ENCODE peak calls at places on chromosomes 16 and 17, in seven cellular contexts. Q is neuronal stem cell, D is colonic mucosa, J is neural progenitor cell, L is GM23248, Y is ovary, V is uterus. F is an unnamed sample.

GRCh38 chr16:75198135-75198600 is 8.8 kb downstream of the CTRB2 start:
- DNase-seq in L (peak; percentile 67), D (no peak), J (no peak), Q (no peak), V (no peak), Y (peak; percentile 2), F (no peak)

GRCh38 chr16:86794216-86794864 is 216.0 kb downstream of the FOXL1 start:
- DNase-seq in L (no peak), Q (no peak), D (no peak), Y (no peak), J (no peak), V (no peak), F (no peak)

GRCh38 chr17:43750154-43750553 is 8.4 kb downstream of the SOST start:
- DNase-seq in Y (no peak), L (no peak), J (no peak), D (no peak), V (no peak), Q (no peak), F (no peak)

GRCh38 chr17:58369214-58370031 is 17.4 kb upstream of the SUPT4H1 start:
- DNase-seq in Y (no peak), V (no peak), J (no peak), Q (no peak), D (peak; percentile 66), L (no peak), F (no peak)

GRCh38 chr17:80017226-80018010 is 18.3 kb downstream of the TBC1D16 start:
- DNase-seq in D (no peak), V (no peak), L (no peak), Y (no peak), J (no peak), Q (no peak), F (no peak)

GRCh38 chr17:57989011-57989345 is 924 bp upstream of the VEZF1 start:
- DNase-seq in Y (peak; percentile 50), L (peak; percentile 56), Q (no peak), J (peak; percentile 34), V (no peak), D (peak; percentile 44), F (no peak)

GRCh38 chr16:72286936-72287620 is 115.1 kb upstream of the PMFBP1 start:
- DNase-seq in J (no peak), Q (no peak), Y (no peak), L (no peak), V (no peak), D (no peak), F (no peak)

GRCh38 chr17:41417576-41418015 is 6.8 kb downstream of the KRT37 start:
- DNase-seq in V (no peak), Y (no peak), Q (no peak), J (peak; percentile 35), D (no peak), L (no peak), F (no peak)

GRCh38 chr17:40121191-40121885 is 433 bp upstream of the MSL1 start:
- DNase-seq in Y (peak; percentile 68), D (peak; percentile 60), L (peak; percentile 74), Q (no peak), J (peak; percentile 51), V (peak; percentile 65), F (peak; percentile 11)

GRCh38 chr17:79412110-79412509 is 198.7 kb downstream of the RBFOX3 start:
- DNase-seq in L (no peak), V (no peak), D (no peak), J (no peak), Q (no peak), Y (no peak), F (no peak)

DNA sequence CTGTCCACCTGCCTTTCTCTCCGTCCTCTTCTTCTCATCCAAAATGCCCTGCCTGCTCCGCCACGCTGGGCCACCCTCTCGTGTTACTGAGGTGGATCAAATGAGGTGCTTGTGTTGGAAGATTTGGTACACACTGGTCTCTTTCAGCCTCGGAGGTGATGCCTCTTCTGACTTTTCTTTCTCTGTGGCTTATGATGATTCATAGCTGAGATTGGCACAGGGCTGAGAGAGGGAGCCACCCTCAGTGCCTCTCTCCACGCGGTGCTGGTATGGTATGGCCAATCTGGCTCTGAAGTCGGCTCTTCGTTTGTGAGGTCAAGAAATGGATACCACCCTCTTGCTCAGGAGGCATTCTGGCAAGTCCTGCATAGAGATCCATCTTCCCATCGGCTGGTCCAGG is 82.4 kb downstream of the PLCG2 start:
- DNase-seq in J (no peak), V (no peak), L (peak; percentile 3), Y (no peak), Q (no peak), D (no peak), F (no peak)
- H3K36me3 ChIP-seq in J (no peaks in the 10 kb centered on the region), V (no peaks in the 10 kb centered on the region), L (no peaks in the 10 kb centered on the region), Y (no peaks in the 10 kb centered on the region), Q (no peaks in the 10 kb centered on the region), D (no peaks in the 10 kb centered on the region), F (no peaks in the 10 kb centered on the region)

DNA sequence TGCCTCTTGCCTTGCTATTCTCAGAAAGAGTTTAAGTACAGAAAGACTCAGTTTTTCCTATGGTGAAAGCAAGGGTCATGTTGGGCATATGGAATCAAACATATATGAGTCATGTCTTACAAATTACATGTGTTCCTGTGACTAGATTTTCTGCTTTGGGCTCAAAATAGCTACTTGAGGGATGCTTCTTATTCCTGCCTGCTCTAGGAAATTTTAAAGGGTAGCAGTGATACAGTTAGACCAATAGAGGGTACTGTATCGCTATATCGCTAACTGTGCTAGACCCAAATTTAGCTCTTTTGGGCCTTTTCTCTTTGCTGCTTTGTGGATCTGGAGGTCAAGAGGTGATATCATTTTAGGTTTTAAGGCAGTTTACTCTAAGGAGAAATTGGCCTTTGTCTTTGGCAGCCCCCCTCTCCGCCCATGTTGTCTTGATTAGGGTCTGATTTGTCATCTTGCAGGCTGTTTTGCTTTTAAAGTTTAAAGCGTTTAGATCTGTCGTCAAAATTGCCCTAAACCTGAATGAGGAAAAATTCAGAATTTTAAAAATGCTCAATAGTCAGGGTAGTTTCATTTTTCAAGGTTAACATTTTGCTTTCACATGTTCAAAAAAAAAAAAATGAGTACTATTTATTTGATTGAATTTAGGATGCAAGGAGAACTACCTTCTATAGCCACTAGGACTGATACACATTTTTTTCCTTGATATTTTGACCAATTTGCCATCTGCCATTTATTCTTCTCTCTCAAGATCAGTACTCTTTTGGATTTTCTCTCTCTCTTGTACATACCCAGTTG is 8.8 kb downstream of the NFATC3 start:
- DNase-seq in L (peak; percentile 77), V (no peak), Q (no peak), Y (no peak), J (peak; percentile 32), D (no peak), F (no peak)
- H3K4me1 ChIP-seq in L (peaks cover 27% of the 10 kb centered on the region), V (no peaks in the 10 kb centered on the region), Q (no peaks in the 10 kb centered on the region), Y (no peaks in the 10 kb centered on the region), J (peaks cover 4% of the 10 kb centered on the region), D (no peaks in the 10 kb centered on the region), F (peaks cover 51% of the 10 kb centered on the region)

DNA sequence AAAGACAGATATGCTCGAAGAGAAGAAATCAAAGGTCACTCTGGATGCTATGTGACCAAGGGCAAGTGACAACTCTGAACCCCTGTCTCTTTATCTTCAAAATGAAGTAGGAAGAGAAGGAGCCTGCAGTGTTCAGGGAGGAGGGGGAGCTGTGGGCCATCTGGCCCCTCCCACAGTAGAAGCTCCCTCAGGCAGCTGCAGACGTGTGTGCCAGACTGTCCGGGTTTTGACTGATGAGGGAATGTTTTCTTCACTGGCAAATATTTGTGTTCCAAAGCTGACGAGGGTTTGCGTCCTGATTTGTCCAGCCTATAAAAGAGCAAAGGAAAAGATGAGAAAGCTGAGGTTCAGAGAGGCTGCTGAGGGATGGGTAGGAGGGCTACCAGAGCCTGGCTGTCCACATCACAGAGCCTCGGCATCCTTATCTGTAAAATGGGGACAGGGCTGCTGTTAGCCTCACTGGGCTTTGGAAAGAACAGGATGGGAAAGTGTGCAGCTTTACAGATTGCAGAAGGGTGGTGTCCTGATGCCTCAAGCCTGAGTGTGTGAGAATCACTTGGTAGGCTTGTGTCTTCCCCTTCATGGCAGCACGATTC is 1.8 kb upstream of the GINS2 start:
- DNase-seq in Y (no peak), Q (no peak), L (no peak), D (no peak), V (no peak), J (no peak), F (no peak)
- H3K36me3 ChIP-seq in Y (no peaks in the 10 kb centered on the region), Q (no peaks in the 10 kb centered on the region), L (no peaks in the 10 kb centered on the region), D (no peaks in the 10 kb centered on the region), V (no peaks in the 10 kb centered on the region), J (no peaks in the 10 kb centered on the region), F (no peaks in the 10 kb centered on the region)

DNA sequence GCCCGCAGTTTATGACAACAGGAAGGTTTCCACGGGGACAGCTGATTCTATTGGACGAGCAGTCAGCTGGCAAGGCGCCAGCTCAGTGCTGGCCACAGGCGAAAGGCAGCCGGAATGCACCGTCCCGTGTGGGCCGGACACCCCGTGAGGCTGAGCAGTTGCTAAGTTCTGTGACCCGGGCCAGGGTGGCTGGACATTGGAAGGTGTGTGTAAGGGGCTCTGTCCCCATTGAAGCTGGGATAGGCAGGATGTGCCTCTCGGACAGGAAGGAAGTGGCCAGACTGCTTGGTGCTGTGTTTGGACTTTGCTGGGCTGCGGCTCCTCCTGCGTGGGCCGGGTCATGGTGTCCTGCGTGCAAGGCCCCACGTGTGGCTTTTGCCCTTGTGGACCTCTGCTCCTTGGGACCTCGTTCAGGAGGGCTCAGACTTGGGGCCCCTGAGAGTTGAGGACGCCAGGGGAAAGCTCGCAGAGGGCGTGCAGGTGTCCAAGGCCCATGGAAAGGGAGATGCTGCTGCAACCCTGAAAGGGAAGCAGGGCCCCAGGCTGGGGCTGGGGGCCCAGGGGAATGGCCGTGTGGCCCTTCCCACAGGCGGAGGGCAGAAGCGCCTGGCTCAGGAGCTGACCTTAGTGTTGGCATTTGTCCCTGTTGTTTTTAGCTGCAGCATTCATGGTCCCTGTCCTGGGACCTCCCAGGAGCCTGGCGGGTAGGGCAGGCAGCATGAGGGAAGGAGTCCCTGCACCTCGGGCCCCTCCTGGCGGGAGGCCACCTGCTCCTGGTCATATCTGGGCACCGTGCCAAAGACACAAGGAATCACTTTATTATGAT is 10.0 kb downstream of the BAIAP2 start:
- DNase-seq in Y (peak; percentile 69), J (no peak), D (peak; percentile 80), L (peak; percentile 71), Q (no peak), V (peak; percentile 79), F (peak; percentile 91)
- H3K4me1 ChIP-seq in Y (peaks cover 15% of the 10 kb centered on the region), J (peaks cover 27% of the 10 kb centered on the region), D (peaks cover 16% of the 10 kb centered on the region), L (peaks cover 30% of the 10 kb centered on the region), Q (peaks cover 38% of the 10 kb centered on the region), V (peaks cover 18% of the 10 kb centered on the region), F (peaks cover 82% of the 10 kb centered on the region)

GRCh38 chr17:19382581-19383444 is 4.2 kb downstream of the MFAP4 start:
- DNase-seq in J (no peak), L (no peak), D (no peak), Y (peak; percentile 23), Q (no peak), V (peak; percentile 17), F (no peak)
- H3K36me3 ChIP-seq in J (peaks cover 4% of the 10 kb centered on the region), L (peaks cover 20% of the 10 kb centered on the region), D (peaks cover 21% of the 10 kb centered on the region), Y (no peaks in the 10 kb centered on the region), Q (peaks cover 50% of the 10 kb centered on the region), V (no peaks in the 10 kb centered on the region), F (peaks cover 12% of the 10 kb centered on the region)